ENCODE peak calls at places on chromosomes 16 and 17, in four cellular contexts. W is GM10248, I is caudate nucleus, T is IMR-90. C is an unnamed sample.

GRCh38 chr17:71987634-71988033 is 133.2 kb upstream of the SOX9 start:
- DNase-seq in W (no peak), I (no peak), T (peak; percentile 21), C (no peak)

GRCh38 chr16:57127037-57127763 is 34.8 kb downstream of the CPNE2 start:
- DNase-seq in W (no peak), I (no peak), T (no peak), C (no peak)

GRCh38 chr16:73054732-73055481 is 7.0 kb upstream of the ZFHX3 start:
- DNase-seq in W (no peak), I (no peak), T (peak; percentile 77), C (no peak)

GRCh38 chr17:76208120-76208519 is 32.2 kb downstream of the RNF157 start:
- DNase-seq in W (no peak), I (no peak), T (no peak), C (no peak)

GRCh38 chr17:68277807-68278206 is 13.1 kb downstream of the SLC16A6 start:
- DNase-seq in W (no peak), I (no peak), T (no peak), C (no peak)

GRCh38 chr17:57949649-57950048 is 5.6 kb downstream of the CUEDC1 start:
- DNase-seq in W (no peak), I (no peak), T (no peak), C (no peak)

GRCh38 chr17:15298176-15298575 is 33.0 kb upstream of the PMP22 start:
- DNase-seq in W (no peak), I (no peak), T (peak; percentile 70), C (no peak)

GRCh38 chr17:1820518-1821252 is 9.0 kb downstream of the SMYD4 start:
- DNase-seq in W (peak; percentile 33), I (no peak), T (no peak), C (no peak)

GRCh38 chr17:56891751-56892150 is 22.1 kb downstream of the TRIM25 start:
- DNase-seq in W (no peak), I (no peak), T (no peak), C (no peak)

GRCh38 chr17:68784431-68784830 is 170.8 kb downstream of the ABCA8 start:
- DNase-seq in W (no peak), I (no peak), T (no peak), C (no peak)

GRCh38 chr17:32327911-32328310 is 14.1 kb downstream of the C17orf75 start:
- DNase-seq in W (no peak), I (no peak), T (no peak), C (no peak)

GRCh38 chr16:87254734-87255133 is 62.5 kb downstream of the C16orf95 start:
- DNase-seq in W (no peak), I (no peak), T (no peak), C (no peak)

GRCh38 chr17:9821921-9822320 is at the start of gene GSG1L2:
- DNase-seq in W (no peak), I (no peak), T (no peak), C (no peak)

GRCh38 chr17:17096438-17097178 is 54.4 kb downstream of the MPRIP start:
- DNase-seq in W (no peak), I (no peak), T (peak; percentile 59), C (no peak)

GRCh38 chr16:24838554-24839266 is 7.1 kb upstream of the SLC5A11 start:
- DNase-seq in W (no peak), I (peak; percentile 42), T (peak; percentile 70), C (no peak)

GRCh38 chr17:82865274-82865673 is 25.5 kb upstream of the ZNF750 start:
- DNase-seq in W (no peak), I (no peak), T (no peak), C (no peak)

GRCh38 chr16:24915019-24915418 is 69.3 kb downstream of the SLC5A11 start:
- DNase-seq in W (no peak), I (no peak), T (no peak), C (no peak)

GRCh38 chr16:56869513-56870270 is 4.7 kb downstream of the SLC12A3 start:
- DNase-seq in W (peak; percentile 68), I (no peak), T (no peak), C (no peak)

GRCh38 chr16:2925951-2926659 is 14.4 kb downstream of the FLYWCH1 start:
- DNase-seq in W (no peak), I (no peak), T (no peak), C (no peak)

GRCh38 chr16:71460246-71460645 is 1.8 kb downstream of the ZNF23 start:
- DNase-seq in W (no peak), I (no peak), T (peak; percentile 88), C (no peak)

GRCh38 chr17:45311762-45312476 is 4.9 kb downstream of the MAP3K14 start:
- DNase-seq in W (peak; percentile 77), I (peak; percentile 24), T (peak; percentile 63), C (peak; percentile 56)

GRCh38 chr17:41547921-41548843 is 20.1 kb upstream of the KRT19 start:
- DNase-seq in W (no peak), I (peak; percentile 32), T (peak; percentile 98), C (peak; percentile 6)

GRCh38 chr16:2482181-2483107 is 7.5 kb downstream of the TBC1D24 start:
- DNase-seq in W (no peak), I (no peak), T (peak; percentile 71), C (no peak)

GRCh38 chr16:50573279-50573678 is 25.1 kb downstream of the NKD1 start:
- DNase-seq in W (no peak), I (no peak), T (no peak), C (no peak)

GRCh38 chr17:69609495-69610315 is 195.2 kb downstream of the MAP2K6 start:
- DNase-seq in W (no peak), I (no peak), T (peak; percentile 55), C (no peak)

GRCh38 chr17:69581061-69581955 is 166.8 kb downstream of the MAP2K6 start:
- DNase-seq in W (peak; percentile 26), I (no peak), T (peak; percentile 47), C (no peak)

GRCh38 chr17:80063815-80064585 is 27.6 kb downstream of the CCDC40 start:
- DNase-seq in W (no peak), I (no peak), T (peak; percentile 80), C (no peak)

GRCh38 chr17:77783991-77784820 is 174.3 kb upstream of the TNRC6C start:
- DNase-seq in W (peak; percentile 54), I (no peak), T (no peak), C (peak; percentile 51)

GRCh38 chr16:31333686-31334649 is 21.0 kb upstream of the ITGAX start:
- DNase-seq in W (peak; percentile 62), I (no peak), T (peak; percentile 13), C (no peak)

GRCh38 chr17:48545539-48545938 is 630 bp upstream of the HOXB2 start:
- DNase-seq in W (no peak), I (no peak), T (peak; percentile 17), C (no peak)

GRCh38 chr17:77888242-77889134 is 70.0 kb upstream of the TNRC6C start:
- DNase-seq in W (no peak), I (no peak), T (peak; percentile 4), C (no peak)

C was measured in CD4-positive, alpha-beta T cell.